ENCODE peak calls at places on chromosome 11, in six cellular contexts. M is vagina, B is HCT116, W is ovary, E is HepG2, V is spleen. C is an unnamed sample.

GRCh38 chr11:13329670-13330401 is 52.2 kb downstream of the BMAL1 start:
- DNase-seq in M (no peak), B (no peak), W (no peak), E (no peak), V (no peak), C (no peak)

GRCh38 chr11:19316434-19316833 is 75.7 kb upstream of the E2F8 start:
- DNase-seq in M (no peak), B (no peak), W (peak), E (no peak), V (no peak), C (peak)

GRCh38 chr11:19679952-19680823 is 32.4 kb upstream of the NAV2 start:
- DNase-seq in M (no peak), B (peak), W (peak), E (no peak), V (no peak), C (peak)

GRCh38 chr11:129283141-129283540 is 91.0 kb upstream of the ARHGAP32 start:
- DNase-seq in M (no peak), B (peak), W (no peak), E (peak), V (no peak), C (no peak)

GRCh38 chr11:133197425-133197824 is 334.9 kb downstream of the OPCML start:
- DNase-seq in M (no peak), B (no peak), W (no peak), E (no peak), V (no peak), C (no peak)

GRCh38 chr11:11179239-11179638 is 173.8 kb downstream of the CSNK2A3 start:
- DNase-seq in M (no peak), B (peak), W (no peak), E (no peak), V (no peak), C (no peak)

GRCh38 chr11:61019037-61019817 is 47.7 kb downstream of the CD6 start:
- DNase-seq in M (no peak), B (no peak), W (no peak), E (no peak), V (no peak), C (no peak)

GRCh38 chr11:78646564-78647185 is 72.0 kb upstream of the NARS2 start:
- DNase-seq in M (peak), B (peak), W (peak), E (peak), V (no peak), C (no peak)

GRCh38 chr11:129215506-129216245 is 23.6 kb upstream of the ARHGAP32 start:
- DNase-seq in M (no peak), B (no peak), W (no peak), E (no peak), V (no peak), C (no peak)

GRCh38 chr11:134584001-134584561 is 172.0 kb upstream of the B3GAT1 start:
- DNase-seq in M (peak), B (no peak), W (no peak), E (no peak), V (no peak), C (no peak)

GRCh38 chr11:57513446-57513795 is 2.1 kb downstream of the SLC43A1 start:
- DNase-seq in M (no peak), B (no peak), W (no peak), E (no peak), V (no peak), C (no peak)

GRCh38 chr11:69277074-69277809 is 16.7 kb upstream of the MYEOV start:
- DNase-seq in M (no peak), B (no peak), W (no peak), E (no peak), V (peak), C (no peak)

GRCh38 chr11:19727246-19727645 is 14.6 kb downstream of the NAV2 start:
- DNase-seq in M (no peak), B (no peak), W (no peak), E (no peak), V (no peak), C (no peak)

GRCh38 chr11:116563028-116563712 is 209.6 kb downstream of the BUD13 start:
- DNase-seq in M (no peak), B (no peak), W (no peak), E (peak), V (no peak), C (no peak)

GRCh38 chr11:61332266-61332822 is 561 bp downstream of the DDB1 start:
- DNase-seq in M (no peak), B (no peak), W (no peak), E (peak), V (no peak), C (no peak)

GRCh38 chr11:19816817-19817216 is 104.2 kb downstream of the NAV2 start:
- DNase-seq in M (no peak), B (no peak), W (no peak), E (no peak), V (no peak), C (no peak)

GRCh38 chr11:65573391-65574146 is 1.2 kb downstream of the FAM89B start:
- DNase-seq in M (no peak), B (no peak), W (peak), E (no peak), V (peak), C (peak)

GRCh38 chr11:41659990-41660389 is 200.5 kb upstream of the LRRC4C start:
- DNase-seq in M (no peak), B (no peak), W (no peak), E (no peak), V (no peak), C (no peak)

GRCh38 chr11:62854825-62855570 is 15.6 kb upstream of the WDR74 start:
- DNase-seq in M (no peak), B (no peak), W (no peak), E (no peak), V (no peak), C (no peak)

GRCh38 chr11:62858201-62858600 is 18.8 kb upstream of the WDR74 start:
- DNase-seq in M (no peak), B (no peak), W (no peak), E (peak), V (peak), C (no peak)

GRCh38 chr11:62856333-62856910 is 17.0 kb upstream of the WDR74 start:
- DNase-seq in M (no peak), B (no peak), W (no peak), E (no peak), V (peak), C (no peak)

GRCh38 chr11:62855571-62856332 is 16.4 kb upstream of the WDR74 start:
- DNase-seq in M (peak), B (peak), W (peak), E (peak), V (peak), C (peak)

DNA sequence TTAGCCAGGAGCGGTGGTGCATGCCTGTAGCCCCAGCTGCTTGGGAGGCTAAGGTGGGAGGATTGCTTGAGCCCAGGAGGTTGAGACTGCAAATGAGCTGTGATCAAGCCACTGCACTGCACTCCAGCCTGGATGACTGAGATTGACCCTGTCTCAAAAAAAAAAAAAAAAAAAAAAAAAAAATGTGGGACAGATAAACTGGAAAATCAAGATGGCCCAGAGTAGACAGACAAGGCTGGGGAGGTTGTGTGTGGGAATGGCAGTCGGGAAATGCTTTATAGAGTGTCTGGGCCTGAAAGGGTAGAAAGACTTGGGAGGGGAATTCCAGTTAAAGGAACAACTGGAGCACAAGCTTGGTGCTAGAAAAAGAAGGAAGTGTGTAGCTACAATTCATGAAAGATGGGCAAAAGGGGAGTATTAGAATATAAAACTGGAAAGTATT is 18.2 kb upstream of the WDR74 start:
- DNase-seq in M (no peak), B (no peak), W (no peak), E (no peak), V (no peak), C (no peak)
- H3K4me3 ChIP-seq in M (no peak), B (peak), W (no peak), E (peak), V (no peak), C (no peak)

DNA sequence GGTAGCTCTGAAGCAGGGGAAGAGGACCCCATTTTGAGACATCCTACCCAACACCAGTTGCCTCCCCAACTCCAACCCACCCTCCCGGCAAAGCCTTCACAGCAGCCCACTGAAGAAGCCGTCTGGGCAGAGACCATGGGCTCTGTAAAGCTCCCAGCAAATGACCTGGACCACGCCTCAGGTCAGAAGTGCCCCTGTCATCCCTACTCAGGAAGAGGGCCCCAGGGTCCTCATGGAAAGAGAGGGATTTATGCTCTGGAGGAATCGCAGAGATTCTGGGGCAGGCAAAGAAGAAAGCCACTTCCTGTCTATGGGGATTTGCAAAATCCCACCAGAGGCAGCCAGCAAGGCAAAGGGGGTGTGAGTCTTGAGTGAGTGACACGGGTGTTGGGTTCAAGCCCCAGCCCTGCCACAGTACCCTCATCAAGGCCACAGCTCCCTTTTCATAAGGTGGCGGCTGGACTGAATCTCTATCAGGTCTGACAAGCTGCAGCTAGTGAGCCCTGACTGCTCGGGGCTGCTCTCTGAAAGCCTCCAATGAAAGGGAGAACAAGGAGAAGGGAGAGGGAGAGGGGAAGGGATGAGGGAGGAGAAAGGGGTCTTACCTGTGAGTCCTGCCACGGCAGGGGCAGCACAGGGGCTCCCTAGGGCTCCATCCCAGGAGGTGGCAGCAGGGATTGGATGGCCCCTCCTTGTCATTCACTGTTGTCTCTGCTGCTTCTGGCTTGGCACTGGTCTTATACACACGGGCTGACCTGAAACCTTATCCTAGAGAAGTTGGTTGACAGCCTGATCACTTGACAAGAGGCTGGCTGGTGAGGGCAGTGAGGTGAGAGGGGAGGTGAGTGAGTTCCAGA is at the start of gene UCP3:
- DNase-seq in M (no peak), B (no peak), W (no peak), E (no peak), V (peak), C (no peak)
- TF ChIP-seq POLR2A in M (no peak), B (no peak), W (no peak), E (no peak), V (no peak), C (no peak)

DNA sequence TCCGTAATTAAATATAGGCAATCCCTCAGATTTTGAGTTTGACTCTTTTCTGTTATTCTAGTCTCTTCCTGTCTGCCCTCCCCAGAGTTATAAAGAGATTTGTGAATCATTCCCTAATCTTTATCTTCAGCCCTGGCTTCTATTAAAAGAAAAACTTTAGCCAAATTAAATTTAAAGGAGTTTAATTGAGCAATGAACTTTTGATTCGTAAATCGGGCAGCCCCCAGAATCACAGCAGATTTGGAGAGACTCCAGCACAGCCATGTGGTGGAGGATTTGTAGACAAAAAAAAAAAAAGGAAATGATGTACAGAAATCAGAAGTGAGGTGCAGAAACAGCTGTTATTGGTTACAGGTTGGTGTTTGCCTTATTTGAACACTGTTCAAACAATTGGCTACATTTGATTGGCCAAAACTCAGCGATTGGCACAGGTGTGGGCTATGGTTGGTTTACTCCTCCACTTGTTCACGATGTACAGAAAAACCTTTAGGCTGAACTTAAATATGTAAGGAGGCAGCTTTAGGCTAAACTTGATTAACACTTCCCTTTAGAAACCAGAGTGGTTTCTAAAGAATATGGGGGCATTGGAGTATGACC is 2.3 kb upstream of the ALKBH8 start:
- DNase-seq in M (no peak), B (no peak), W (no peak), E (no peak), V (no peak), C (no peak)
- H3K27ac ChIP-seq in M (no peak), B (no peak), W (no peak), E (no peak), V (no peak), C (no peak)

GRCh38 chr11:46332093-46332567 is 15.1 kb upstream of the DGKZ start:
- DNase-seq in M (no peak), B (no peak), W (no peak), E (no peak), V (no peak), C (no peak)
- H3K4me3 ChIP-seq in M (peak), B (no peak), W (no peak), E (peak), V (peak), C (peak)

DNA sequence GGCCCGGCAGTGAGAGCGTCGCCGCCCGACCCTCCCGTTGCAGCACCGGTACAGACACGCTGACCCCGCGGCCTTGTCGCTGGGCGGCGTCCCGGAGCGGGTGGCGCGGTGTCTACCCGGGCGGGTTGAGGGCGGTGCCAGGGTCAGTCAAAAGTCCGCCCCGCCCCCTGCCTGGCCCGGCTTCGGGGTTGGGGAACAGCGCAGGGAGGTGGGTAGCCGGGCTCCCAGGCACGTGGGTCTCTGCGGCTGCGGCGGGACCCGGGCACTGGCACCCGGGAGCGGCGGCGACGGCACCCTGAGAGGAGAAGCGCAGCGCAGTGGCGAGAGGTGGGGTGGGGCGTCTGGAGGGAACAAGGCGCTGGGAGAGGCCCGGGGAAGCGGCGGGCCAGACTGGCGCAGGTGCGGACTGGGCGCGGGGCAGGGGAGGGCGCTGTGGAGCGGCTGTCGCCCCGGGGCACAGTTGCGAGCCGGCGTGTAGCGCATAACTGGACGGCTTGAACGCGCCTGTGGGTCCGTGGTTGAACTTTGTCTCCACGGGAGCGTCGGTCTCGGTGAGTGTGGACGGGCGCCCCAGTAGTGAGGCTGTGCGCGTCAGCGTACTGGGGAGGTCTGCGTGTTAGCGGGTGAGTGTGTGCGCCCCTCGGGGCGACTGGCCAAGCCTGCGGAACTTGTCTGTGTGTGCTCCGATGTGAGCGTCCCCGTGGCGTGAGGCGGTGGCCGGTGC is at the start of gene P2RY2:
- DNase-seq in M (no peak), B (peak), W (peak), E (peak), V (peak), C (peak)
- TF ChIP-seq POLR2A in M (no peak), B (no peak), W (no peak), E (no peak), V (no peak), C (peak)

DNA sequence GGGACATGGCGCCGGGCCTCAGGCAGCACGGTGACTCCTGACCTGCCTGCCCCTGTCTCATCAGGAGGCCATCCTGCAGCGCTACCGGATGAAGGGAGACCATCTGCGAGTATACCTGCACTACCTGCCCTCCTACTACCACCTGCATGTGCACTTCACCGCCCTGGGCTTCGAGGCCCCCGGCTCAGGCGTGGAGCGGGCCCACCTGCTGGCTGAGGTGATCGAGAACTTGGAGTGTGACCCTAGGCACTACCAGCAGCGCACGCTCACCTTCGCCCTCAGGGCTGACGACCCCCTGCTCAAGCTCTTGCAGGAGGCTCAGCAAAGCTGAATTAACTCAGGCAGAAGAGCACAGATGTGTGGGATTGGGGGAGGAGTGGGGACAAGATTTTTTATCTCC is 10.2 kb upstream of the ST3GAL4 start:
- DNase-seq in M (no peak), B (no peak), W (peak), E (no peak), V (peak), C (no peak)
- H3K27ac ChIP-seq in M (peak), B (no peak), W (peak), E (no peak), V (peak), C (peak)

DNA sequence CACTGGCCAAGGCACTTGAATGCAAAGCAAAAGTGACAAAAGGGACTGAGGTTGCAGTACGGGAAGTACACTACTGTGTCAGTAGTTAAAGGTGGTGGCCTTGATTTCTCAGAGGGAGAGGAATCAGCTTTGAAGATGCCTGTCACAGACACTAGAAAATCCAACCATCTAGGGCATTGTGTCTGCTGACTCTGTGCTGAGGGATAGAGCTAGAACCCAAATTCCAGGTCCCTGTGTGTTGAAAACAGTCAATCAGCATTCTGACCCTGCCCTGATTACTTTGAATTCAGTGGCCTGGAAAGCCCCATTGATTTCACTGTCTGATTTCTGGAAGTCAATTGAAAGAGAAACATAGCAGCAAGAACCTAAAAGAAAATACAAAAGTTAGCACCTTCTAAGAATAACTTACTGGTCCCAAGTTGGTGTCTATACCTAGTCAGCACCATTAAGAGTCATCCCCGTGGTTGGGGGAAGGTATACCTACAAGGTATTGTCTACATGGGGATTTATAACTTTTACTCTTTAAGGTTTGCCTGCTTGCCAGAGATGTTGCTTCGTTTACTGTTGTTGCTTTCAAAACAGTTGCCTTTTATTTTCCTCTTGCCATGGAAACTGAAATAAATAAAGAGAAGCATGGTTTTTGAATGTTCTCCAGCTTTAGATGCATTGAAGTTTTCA is 97.2 kb downstream of the PDHX start:
- DNase-seq in M (no peak), B (no peak), W (no peak), E (no peak), V (no peak), C (no peak)
- H3K4me3 ChIP-seq in M (no peak), B (no peak), W (no peak), E (no peak), V (no peak), C (no peak)

C was measured in heart left ventricle.